ENCODE peak calls at places on chromosomes 11 and 22, in four cellular contexts. One of them, this sample, is unnamed.

GRCh38 chr22:31160328-31160978 is 471 bp downstream of the RNF185 start:
- DNase-seq in mesendoderm: peak; percentile 24
- DNase-seq in IMR-90: peak; percentile 31
- DNase-seq in H9: no peak
- DNase-seq in this sample: no peak

GRCh38 chr11:34346551-34346950 is 11.3 kb downstream of the ABTB2 start:
- DNase-seq in mesendoderm: no peak
- DNase-seq in IMR-90: no peak
- DNase-seq in H9: no peak
- DNase-seq in this sample: no peak

GRCh38 chr22:24938741-24939341 is 7.7 kb downstream of the LHFPL7 start:
- DNase-seq in mesendoderm: peak; percentile 77
- DNase-seq in IMR-90: peak; percentile 25
- DNase-seq in H9: peak; percentile 55
- DNase-seq in this sample: no peak

GRCh38 chr11:117923275-117923674 is 5.9 kb downstream of the TMPRSS13 start:
- DNase-seq in mesendoderm: no peak
- DNase-seq in IMR-90: no peak
- DNase-seq in H9: no peak
- DNase-seq in this sample: no peak

GRCh38 chr11:31779268-31779879 is 31.7 kb downstream of the PAX6 start:
- DNase-seq in mesendoderm: peak; percentile 36
- DNase-seq in IMR-90: peak; percentile 83
- DNase-seq in H9: no peak
- DNase-seq in this sample: no peak

GRCh38 chr11:32382339-32383049 is 52.8 kb downstream of the WT1 start:
- DNase-seq in mesendoderm: no peak
- DNase-seq in IMR-90: no peak
- DNase-seq in H9: no peak
- DNase-seq in this sample: no peak

GRCh38 chr11:102006835-102007566 is 40.2 kb upstream of the CFAP300 start:
- DNase-seq in mesendoderm: no peak
- DNase-seq in IMR-90: no peak
- DNase-seq in H9: no peak
- DNase-seq in this sample: no peak

GRCh38 chr11:93075782-93076181 is 106.3 kb downstream of the MTNR1B start:
- DNase-seq in mesendoderm: peak; percentile 89
- DNase-seq in IMR-90: no peak
- DNase-seq in H9: no peak
- DNase-seq in this sample: no peak

GRCh38 chr22:50525104-50525958 is at the start of gene SCO2:
- DNase-seq in mesendoderm: peak; percentile 98
- DNase-seq in IMR-90: peak; percentile 97
- DNase-seq in H9: peak; percentile 94
- DNase-seq in this sample: peak; percentile 89

GRCh38 chr11:131311746-131312145 is 58.7 kb upstream of the NTM start:
- DNase-seq in mesendoderm: no peak
- DNase-seq in IMR-90: no peak
- DNase-seq in H9: no peak
- DNase-seq in this sample: no peak
- H3K56ac ChIP-seq in mesendoderm: no peak overlapping the region
- H3K56ac ChIP-seq in IMR-90: no peak overlapping the region
- H3K56ac ChIP-seq in H9: no peak overlapping the region
- H3K56ac ChIP-seq in this sample: no peak overlapping the region

GRCh38 chr11:67517784-67518552 is 5.3 kb downstream of the CABP2 start:
- DNase-seq in mesendoderm: no peak
- DNase-seq in IMR-90: no peak
- DNase-seq in H9: no peak
- DNase-seq in this sample: no peak
- H3K56ac ChIP-seq in mesendoderm: no peak overlapping the region
- H3K56ac ChIP-seq in IMR-90: no peak overlapping the region
- H3K56ac ChIP-seq in H9: no peak overlapping the region
- H3K56ac ChIP-seq in this sample: no peak overlapping the region

DNA sequence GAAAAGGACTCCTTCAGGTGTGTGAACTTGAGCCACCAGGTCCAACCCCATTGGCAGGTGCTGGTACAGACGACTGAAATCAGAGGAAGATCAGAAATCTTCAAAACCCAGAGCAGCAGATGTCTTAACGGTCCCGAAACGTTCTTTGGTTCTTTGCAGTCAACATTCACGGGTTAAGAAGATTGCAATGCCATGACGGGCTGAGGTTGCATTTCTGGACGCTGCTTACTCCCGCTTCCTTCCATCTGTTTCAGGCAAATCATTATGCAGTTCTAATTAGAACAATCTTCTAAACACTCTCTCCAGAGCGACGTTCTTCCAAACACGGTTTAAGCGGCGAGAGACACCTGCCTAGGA is 504 bp upstream of the LUZP2 start:
- DNase-seq in mesendoderm: no peak
- DNase-seq in IMR-90: peak; percentile 18
- DNase-seq in H9: no peak
- DNase-seq in this sample: no peak
- H3K56ac ChIP-seq in mesendoderm: no peak overlapping the region
- H3K56ac ChIP-seq in IMR-90: no peak overlapping the region
- H3K56ac ChIP-seq in H9: no peak overlapping the region
- H3K56ac ChIP-seq in this sample: no peak overlapping the region

DNA sequence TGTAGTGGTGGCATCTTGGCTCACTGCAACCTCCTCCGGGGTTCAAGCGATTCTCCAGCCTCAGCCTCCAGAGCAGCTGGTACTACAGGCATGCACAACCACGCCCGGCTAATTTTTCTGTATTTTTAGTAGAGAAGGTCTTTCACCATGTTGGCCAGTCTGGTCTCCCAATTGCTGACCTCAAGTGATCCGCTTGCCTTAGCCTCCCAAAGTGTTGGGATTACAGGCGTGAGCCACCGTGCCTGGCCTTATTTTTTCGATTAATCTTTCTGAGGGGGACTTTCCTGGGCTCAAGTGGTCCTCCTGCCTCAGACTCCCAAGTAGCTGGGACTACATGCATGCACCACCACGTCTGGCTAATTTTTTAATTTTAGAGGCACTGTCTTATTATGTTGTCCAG is 5.6 kb downstream of the SNU13 start:
- DNase-seq in mesendoderm: no peak
- DNase-seq in IMR-90: no peak
- DNase-seq in H9: no peak
- DNase-seq in this sample: no peak
- H3K56ac ChIP-seq in mesendoderm: peak overlapping the region; percentile 37
- H3K56ac ChIP-seq in IMR-90: no peak overlapping the region
- H3K56ac ChIP-seq in H9: no peak overlapping the region
- H3K56ac ChIP-seq in this sample: no peak overlapping the region

This sample was measured in H1.